ENCODE peak calls at places on chromosomes 7 and 10, in seven cellular contexts. H is IMR-90, U is mucosa of descending colon, R is neural progenitor cell, M is fibroblast of lung, W is sigmoid colon, L is cardiac muscle cell. S is an unnamed sample. For H3K4me1, the result is how much of the 10 kb centered on the place peaks cover.

GRCh38 chr10:23390809-23391208 is 46.2 kb upstream of the C10orf67 start:
- DNase-seq in L (no peak), R (no peak), M (no peak), H (no peak), W (no peak), U (no peak), S (no peak)

GRCh38 chr7:131722371-131722770 is 165.9 kb upstream of the PODXL start:
- DNase-seq in W (no peak), L (no peak), U (no peak), R (no peak), M (no peak), H (no peak), S (no peak)

GRCh38 chr7:56291-56913 is 136.0 kb upstream of the FAM20C start:
- DNase-seq in U (no peak), W (peak), R (no peak), M (no peak), L (no peak), H (no peak), S (no peak)

GRCh38 chr10:121664671-121665070 is 66.4 kb upstream of the FGFR2 start:
- DNase-seq in M (no peak), L (no peak), R (no peak), H (no peak), W (no peak), U (no peak), S (peak)

GRCh38 chr7:90064370-90064769 is 89.9 kb upstream of the STEAP1 start:
- DNase-seq in L (no peak), M (no peak), W (no peak), U (no peak), R (no peak), H (no peak), S (no peak)

GRCh38 chr10:50636576-50636975 is 12.8 kb upstream of the SGMS1 start:
- DNase-seq in W (no peak), R (no peak), U (no peak), L (no peak), M (no peak), H (no peak), S (no peak)

GRCh38 chr7:102236592-102237287 is 49.9 kb upstream of the SH2B2 start:
- DNase-seq in H (peak), U (peak), R (peak), W (peak), L (peak), M (peak), S (peak)

GRCh38 chr7:19116121-19117080 is 1.0 kb downstream of the TWIST1 start:
- DNase-seq in W (peak), M (peak), U (no peak), L (peak), R (peak), H (peak), S (no peak)

GRCh38 chr7:156998988-156999610 is 11.4 kb downstream of the MNX1 start:
- DNase-seq in U (no peak), L (no peak), M (no peak), H (no peak), W (no peak), R (peak), S (no peak)

GRCh38 chr10:80276335-80276734 is 13.1 kb downstream of the MAT1A start:
- DNase-seq in M (no peak), L (no peak), R (no peak), W (no peak), H (no peak), U (no peak), S (no peak)

GRCh38 chr10:124005091-124005490 is 88.3 kb downstream of the CHST15 start:
- DNase-seq in U (no peak), M (no peak), H (no peak), R (no peak), L (no peak), W (peak), S (no peak)

GRCh38 chr10:112821663-112822062 is 128.4 kb upstream of the TCF7L2 start:
- DNase-seq in H (no peak), M (peak), U (no peak), W (no peak), R (no peak), L (no peak), S (no peak)

GRCh38 chr10:100184426-100185219 is 1.2 kb downstream of the ERLIN1 start:
- DNase-seq in R (peak), U (no peak), H (peak), M (peak), W (no peak), L (peak), S (no peak)

GRCh38 chr10:124296121-124296812 is 122.5 kb downstream of the OAT start:
- DNase-seq in R (no peak), H (no peak), W (peak), M (peak), L (no peak), U (no peak), S (peak)

GRCh38 chr7:2698581-2699288 is 10.7 kb downstream of the AMZ1 start:
- DNase-seq in U (no peak), H (no peak), L (no peak), M (no peak), R (no peak), W (no peak), S (no peak)

GRCh38 chr10:34627741-34628140 is 187.4 kb downstream of the PARD3 start:
- DNase-seq in M (no peak), R (no peak), U (no peak), L (no peak), W (no peak), H (no peak), S (no peak)

GRCh38 chr10:101690461-101690860 is 4.5 kb downstream of the FBXW4 start:
- DNase-seq in L (no peak), H (no peak), U (no peak), M (no peak), W (no peak), R (no peak), S (no peak)

GRCh38 chr10:95035343-95036283 is 33.7 kb downstream of the CYP2C8 start:
- DNase-seq in U (no peak), M (no peak), W (no peak), L (no peak), R (no peak), H (no peak), S (no peak)

GRCh38 chr10:17188644-17189172 is 12.8 kb downstream of the TRDMT1 start:
- DNase-seq in L (no peak), U (no peak), R (no peak), M (no peak), W (no peak), H (no peak), S (no peak)

GRCh38 chr7:1200045-1200444 is 32.6 kb upstream of the UNCX start:
- DNase-seq in L (no peak), R (no peak), W (no peak), U (no peak), M (peak), H (peak), S (no peak)

GRCh38 chr7:42104231-42104630 is 132.8 kb downstream of the GLI3 start:
- DNase-seq in R (no peak), M (peak), H (no peak), U (no peak), L (no peak), W (no peak), S (no peak)

GRCh38 chr7:47814905-47815613 is 133.2 kb downstream of the PKD1L1 start:
- DNase-seq in W (no peak), H (no peak), L (no peak), M (no peak), U (no peak), R (peak), S (no peak)

GRCh38 chr10:88979153-88979562 is 11.4 kb upstream of the FAS start:
- DNase-seq in R (peak), W (peak), U (no peak), L (no peak), H (peak), M (peak), S (no peak)

GRCh38 chr7:30845426-30846135 is 66.1 kb upstream of the AQP1 start:
- DNase-seq in U (peak), M (peak), H (peak), L (no peak), R (no peak), W (peak), S (no peak)

GRCh38 chr7:81618400-81619014 is 151.3 kb downstream of the HGF start:
- DNase-seq in R (no peak), U (no peak), W (no peak), M (peak), L (no peak), H (peak), S (peak)

GRCh38 chr10:119517235-119518141 is 25.0 kb downstream of the RGS10 start:
- DNase-seq in L (no peak), M (no peak), U (peak), R (no peak), W (no peak), H (peak), S (peak)

GRCh38 chr7:66016131-66016461 is 34.1 kb upstream of the GUSB start:
- DNase-seq in U (peak), R (no peak), L (no peak), W (no peak), M (no peak), H (peak), S (peak)

GRCh38 chr10:47367646-47368045 is 16.4 kb downstream of the ZNF488 start:
- DNase-seq in M (no peak), W (no peak), L (peak), U (no peak), R (no peak), H (no peak), S (no peak)

GRCh38 chr7:24701232-24701898 is 55.9 kb downstream of the GSDME start:
- DNase-seq in W (no peak), L (peak), R (no peak), H (peak), U (no peak), M (peak), S (peak)

GRCh38 chr7:91657386-91658120 is 222.9 kb downstream of the MTERF1 start:
- DNase-seq in H (no peak), U (no peak), M (peak), W (no peak), R (no peak), L (peak), S (peak)

GRCh38 chr7:3196629-3197028 is 104.4 kb upstream of the SDK1 start:
- DNase-seq in R (no peak), W (peak), L (no peak), H (no peak), M (no peak), U (no peak), S (no peak)

GRCh38 chr7:31663072-31663471 is 23.9 kb upstream of the PPP1R17 start:
- DNase-seq in L (no peak), W (no peak), R (peak), U (no peak), M (no peak), H (no peak), S (no peak)

GRCh38 chr10:126240483-126240882 is 147.8 kb downstream of the ADAM12 start:
- DNase-seq in M (no peak), L (no peak), U (no peak), H (no peak), W (no peak), R (peak), S (no peak)

GRCh38 chr7:67478066-67478465 is 481.4 kb downstream of the TYW1 start:
- DNase-seq in M (no peak), R (no peak), H (no peak), L (no peak), U (no peak), W (no peak), S (no peak)

GRCh38 chr10:34567854-34568253 is 247.2 kb downstream of the PARD3 start:
- DNase-seq in R (peak), W (no peak), L (no peak), M (no peak), H (no peak), U (no peak), S (no peak)

GRCh38 chr10:35637456-35637855 is 4.6 kb downstream of the FZD8 start:
- DNase-seq in H (no peak), U (no peak), W (no peak), L (peak), M (peak), R (peak), S (no peak)

GRCh38 chr7:139345042-139345441 is 3.9 kb downstream of the FMC1 start:
- DNase-seq in H (no peak), L (no peak), U (no peak), M (no peak), R (no peak), W (no peak), S (no peak)

GRCh38 chr10:132746801-132747625 is 38.9 kb downstream of the NKX6-2 start:
- DNase-seq in M (no peak), W (no peak), R (peak), L (peak), U (no peak), H (no peak), S (no peak)
- TF ChIP-seq CTCF in M (no peak), W (no peak), R (peak), L (no peak), U (no peak), H (no peak), S (no peak)

DNA sequence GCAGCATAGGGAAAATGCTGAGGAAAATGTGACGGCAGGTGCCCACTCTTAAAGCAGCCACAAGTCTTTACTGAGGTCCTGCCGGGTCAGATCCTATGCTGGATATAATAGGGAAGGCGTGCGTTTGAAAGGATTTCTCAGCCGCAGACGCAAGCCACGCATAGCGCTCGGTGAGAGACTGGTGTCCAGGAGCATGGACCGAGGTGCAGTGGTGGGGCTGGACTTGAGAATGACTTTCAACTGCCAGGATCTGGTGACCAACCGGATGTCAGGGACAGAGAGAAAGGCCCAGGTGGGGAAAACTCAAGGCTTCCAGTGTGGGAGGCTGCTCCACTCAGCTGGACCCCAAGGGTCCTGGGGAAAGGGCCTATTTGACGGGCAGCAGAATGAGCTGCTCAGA is 74.7 kb upstream of the INSIG1 start:
- DNase-seq in R (no peak), U (no peak), W (no peak), M (no peak), L (no peak), H (no peak), S (no peak)
- H3K4me1 ChIP-seq in R (under half), U (under half), W (under half), M (under half), L (under half), H (under half), S (under half)

DNA sequence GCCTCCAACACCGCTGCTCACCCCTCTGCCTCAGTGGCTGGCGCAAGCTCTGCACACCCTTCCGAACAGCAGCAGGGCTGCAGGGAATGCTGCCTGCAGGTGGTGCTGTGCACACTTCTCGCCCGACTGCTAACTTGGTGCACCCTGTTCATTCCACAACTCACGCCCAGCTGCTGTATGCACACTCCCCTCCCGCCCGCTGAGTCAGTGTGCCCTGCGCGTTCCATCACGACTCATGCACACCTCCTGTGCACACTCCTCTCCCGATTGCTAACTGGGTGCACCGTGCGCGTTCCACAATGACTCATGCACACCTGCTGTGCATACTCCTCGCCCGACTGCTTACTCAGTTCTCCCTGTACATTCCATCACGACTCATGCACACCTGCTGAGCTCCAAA is 21.5 kb downstream of the ADARB2 start:
- DNase-seq in U (peak), L (peak), M (no peak), W (no peak), H (no peak), R (peak), S (peak)
- TF ChIP-seq CTCF in U (no peak), L (no peak), M (no peak), W (no peak), H (no peak), R (peak), S (peak)

GRCh38 chr10:79103078-79103477 is 34.3 kb downstream of the ZMIZ1 start:
- DNase-seq in M (no peak), R (no peak), W (no peak), L (no peak), U (no peak), H (no peak), S (no peak)
- H3K4me1 ChIP-seq in M (under half), R (under half), W (half or more), L (half or more), U (under half), H (half or more), S (under half)

DNA sequence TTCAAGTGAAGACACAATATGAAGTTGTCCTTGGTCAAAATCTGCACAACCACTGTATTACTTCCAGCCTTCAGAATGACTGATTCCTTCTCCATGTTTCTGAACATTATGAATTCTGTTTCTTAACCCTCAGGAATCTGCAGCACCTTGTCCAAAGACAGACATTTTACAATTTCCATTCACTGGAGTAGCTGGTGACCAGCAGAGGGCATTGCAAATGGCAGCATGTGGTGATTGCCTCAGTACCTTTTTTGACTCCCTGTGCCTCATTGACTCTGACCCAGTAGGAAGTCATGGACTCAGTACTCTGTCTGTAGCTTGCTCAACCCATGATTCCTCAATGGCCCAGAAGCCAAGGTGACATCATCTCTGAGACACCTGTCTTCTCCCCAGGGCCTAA is 879 bp upstream of the VPS41 start:
- DNase-seq in U (no peak), R (no peak), L (no peak), M (no peak), H (no peak), W (no peak), S (no peak)
- TF ChIP-seq CTCF in U (no peak), R (peak), L (no peak), M (no peak), H (no peak), W (no peak), S (peak)

DNA sequence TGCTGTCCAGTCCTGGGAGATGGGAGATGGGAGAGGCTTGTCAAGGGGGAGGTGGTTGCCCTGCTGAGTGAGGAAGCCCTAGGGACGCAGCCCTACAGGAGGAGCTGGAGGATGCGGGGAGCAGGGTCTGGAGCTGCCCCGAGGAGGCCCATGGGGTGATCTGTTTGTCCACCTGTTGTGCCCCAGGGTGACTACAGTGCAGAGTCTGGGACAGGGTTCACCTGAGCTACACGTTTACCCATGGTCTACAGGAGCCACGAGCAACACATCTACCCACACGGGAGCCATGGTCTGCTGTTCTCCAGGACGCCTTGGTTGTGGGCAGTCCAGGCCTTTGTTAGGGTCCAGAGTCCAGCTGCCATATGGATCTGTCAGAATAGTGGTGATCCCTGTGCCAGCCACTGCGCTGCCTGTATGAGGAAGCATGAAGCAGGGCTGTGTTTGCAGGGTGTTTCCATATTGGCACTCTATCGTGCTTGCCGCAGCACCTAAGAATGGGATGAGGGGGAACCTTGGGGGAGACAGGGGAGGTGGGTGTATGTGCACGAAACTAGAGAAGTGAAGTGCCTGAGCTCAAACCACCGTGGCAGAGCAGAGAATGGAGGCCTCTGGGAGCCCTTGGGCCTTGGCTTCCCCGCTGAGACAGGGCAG is 23.7 kb downstream of the ZNF775 start:
- DNase-seq in W (peak), L (no peak), U (peak), M (no peak), R (no peak), H (no peak), S (no peak)
- H3K4me1 ChIP-seq in W (under half), L (under half), U (under half), M (under half), R (half or more), H (under half), S (under half)

S was measured in foreskin keratinocyte.